ENCODE peak calls at places on chromosome 12, in five cellular contexts. One of them, this sample, is unnamed.

GRCh38 chr12:104280703-104281458 is 22.7 kb upstream of the EID3 start:
- DNase-seq in iPS DF 6.9: no peak
- DNase-seq in adipocyte: peak; percentile 92
- DNase-seq in breast epithelium: no peak
- DNase-seq in adrenal gland: peak; percentile 69
- DNase-seq in this sample: no peak

GRCh38 chr12:96397756-96398421 is 2.4 kb downstream of the CDK17 start:
- DNase-seq in breast epithelium: no peak
- DNase-seq in adipocyte: peak; percentile 67
- DNase-seq in iPS DF 6.9: no peak
- DNase-seq in adrenal gland: no peak
- DNase-seq in this sample: no peak

GRCh38 chr12:109554761-109555160 is 18.5 kb downstream of the MMAB start:
- DNase-seq in iPS DF 6.9: no peak
- DNase-seq in adrenal gland: no peak
- DNase-seq in adipocyte: no peak
- DNase-seq in breast epithelium: no peak
- DNase-seq in this sample: no peak

GRCh38 chr12:6478406-6478805 is 7.9 kb upstream of the VAMP1 start:
- DNase-seq in breast epithelium: no peak
- DNase-seq in iPS DF 6.9: no peak
- DNase-seq in adipocyte: no peak
- DNase-seq in adrenal gland: no peak
- DNase-seq in this sample: no peak

GRCh38 chr12:87163122-87163521 is 866.1 kb downstream of the C12orf50 start:
- DNase-seq in adipocyte: no peak
- DNase-seq in adrenal gland: no peak
- DNase-seq in iPS DF 6.9: no peak
- DNase-seq in breast epithelium: no peak
- DNase-seq in this sample: no peak

GRCh38 chr12:71710276-71711125 is 24.6 kb downstream of the TMEM19 start:
- DNase-seq in adipocyte: peak; percentile 70
- DNase-seq in breast epithelium: no peak
- DNase-seq in iPS DF 6.9: no peak
- DNase-seq in adrenal gland: no peak
- DNase-seq in this sample: no peak

GRCh38 chr12:46963977-46964376 is 115.4 kb upstream of the PCED1B start:
- DNase-seq in adrenal gland: peak; percentile 79
- DNase-seq in adipocyte: peak; percentile 63
- DNase-seq in iPS DF 6.9: no peak
- DNase-seq in breast epithelium: peak; percentile 60
- DNase-seq in this sample: no peak

GRCh38 chr12:98425859-98426258 is 89.5 kb upstream of the TMPO start:
- DNase-seq in breast epithelium: no peak
- DNase-seq in iPS DF 6.9: no peak
- DNase-seq in adipocyte: no peak
- DNase-seq in adrenal gland: no peak
- DNase-seq in this sample: no peak

GRCh38 chr12:104063712-104064030 is 660 bp upstream of the HCFC2 start:
- DNase-seq in breast epithelium: no peak
- DNase-seq in adipocyte: no peak
- DNase-seq in adrenal gland: no peak
- DNase-seq in iPS DF 6.9: no peak
- DNase-seq in this sample: no peak

GRCh38 chr12:41437578-41437977 is 249.5 kb downstream of the PDZRN4 start:
- DNase-seq in adrenal gland: no peak
- DNase-seq in breast epithelium: no peak
- DNase-seq in adipocyte: no peak
- DNase-seq in iPS DF 6.9: no peak
- DNase-seq in this sample: no peak

GRCh38 chr12:55718020-55718419 is 2.2 kb upstream of the RDH5 start:
- DNase-seq in adrenal gland: no peak
- DNase-seq in adipocyte: no peak
- DNase-seq in breast epithelium: peak; percentile 64
- DNase-seq in iPS DF 6.9: no peak
- DNase-seq in this sample: no peak

GRCh38 chr12:88309546-88309945 is 167.4 kb downstream of the TMTC3 start:
- DNase-seq in adrenal gland: no peak
- DNase-seq in breast epithelium: no peak
- DNase-seq in adipocyte: peak; percentile 55
- DNase-seq in iPS DF 6.9: no peak
- DNase-seq in this sample: no peak

GRCh38 chr12:106073179-106073578 is 65.6 kb downstream of the NUAK1 start:
- DNase-seq in breast epithelium: no peak
- DNase-seq in iPS DF 6.9: no peak
- DNase-seq in adrenal gland: no peak
- DNase-seq in adipocyte: no peak
- DNase-seq in this sample: no peak

GRCh38 chr12:108839011-108839889 is 18.1 kb downstream of the SSH1 start:
- DNase-seq in adrenal gland: peak; percentile 84
- DNase-seq in breast epithelium: peak; percentile 80
- DNase-seq in iPS DF 6.9: no peak
- DNase-seq in adipocyte: peak; percentile 94
- DNase-seq in this sample: peak; percentile 96

GRCh38 chr12:25433581-25434325 is 119.3 kb downstream of the LMNTD1 start:
- DNase-seq in adrenal gland: no peak
- DNase-seq in iPS DF 6.9: no peak
- DNase-seq in breast epithelium: no peak
- DNase-seq in adipocyte: peak; percentile 49
- DNase-seq in this sample: no peak

GRCh38 chr12:111056618-111057521 is 136.5 kb upstream of the MYL2 start:
- DNase-seq in iPS DF 6.9: no peak
- DNase-seq in adipocyte: no peak
- DNase-seq in adrenal gland: no peak
- DNase-seq in breast epithelium: no peak
- DNase-seq in this sample: no peak

GRCh38 chr12:129819391-129819790 is 84.4 kb downstream of the TMEM132D start:
- DNase-seq in breast epithelium: no peak
- DNase-seq in adrenal gland: no peak
- DNase-seq in iPS DF 6.9: no peak
- DNase-seq in adipocyte: no peak
- DNase-seq in this sample: no peak

GRCh38 chr12:109885616-109886015 is 5.3 kb upstream of the GLTP start:
- DNase-seq in iPS DF 6.9: no peak
- DNase-seq in breast epithelium: no peak
- DNase-seq in adrenal gland: no peak
- DNase-seq in adipocyte: no peak
- DNase-seq in this sample: no peak

GRCh38 chr12:50271724-50272247 is 11.5 kb downstream of the LIMA1 start:
- DNase-seq in breast epithelium: no peak
- DNase-seq in iPS DF 6.9: no peak
- DNase-seq in adipocyte: peak; percentile 64
- DNase-seq in adrenal gland: no peak
- DNase-seq in this sample: no peak

GRCh38 chr12:67690656-67691055 is 42.1 kb downstream of the DYRK2 start:
- DNase-seq in adrenal gland: no peak
- DNase-seq in adipocyte: no peak
- DNase-seq in iPS DF 6.9: no peak
- DNase-seq in breast epithelium: no peak
- DNase-seq in this sample: no peak

GRCh38 chr12:58364389-58365086 is 423.2 kb downstream of the ATP23 start:
- DNase-seq in iPS DF 6.9: no peak
- DNase-seq in adrenal gland: no peak
- DNase-seq in adipocyte: peak; percentile 96
- DNase-seq in breast epithelium: no peak
- DNase-seq in this sample: no peak

GRCh38 chr12:62813031-62813829 is 121.7 kb downstream of the PPM1H start:
- DNase-seq in adipocyte: peak; percentile 90
- DNase-seq in breast epithelium: no peak
- DNase-seq in adrenal gland: peak; percentile 77
- DNase-seq in iPS DF 6.9: peak; percentile 60
- DNase-seq in this sample: peak; percentile 77

GRCh38 chr12:69262264-69262974 is 23.1 kb downstream of the CPSF6 start:
- DNase-seq in adrenal gland: no peak
- DNase-seq in adipocyte: no peak
- DNase-seq in breast epithelium: no peak
- DNase-seq in iPS DF 6.9: no peak
- DNase-seq in this sample: no peak

GRCh38 chr12:53983580-53984572 is 1.1 kb upstream of the HOXC10 start:
- DNase-seq in breast epithelium: no peak
- DNase-seq in adrenal gland: no peak
- DNase-seq in iPS DF 6.9: no peak
- DNase-seq in adipocyte: no peak
- DNase-seq in this sample: no peak

GRCh38 chr12:132787877-132788276 is 26.2 kb upstream of the ANKLE2 start:
- DNase-seq in iPS DF 6.9: no peak
- DNase-seq in breast epithelium: no peak
- DNase-seq in adrenal gland: no peak
- DNase-seq in adipocyte: no peak
- DNase-seq in this sample: no peak
- H3K36me3 ChIP-seq in iPS DF 6.9: peaks cover 22% of the 10 kb centered on the region
- H3K36me3 ChIP-seq in breast epithelium: peaks cover 7% of the 10 kb centered on the region
- H3K36me3 ChIP-seq in adrenal gland: no peaks in the 10 kb centered on the region
- H3K36me3 ChIP-seq in adipocyte: peaks cover 73% of the 10 kb centered on the region
- H3K36me3 ChIP-seq in this sample: peaks cover 68% of the 10 kb centered on the region

GRCh38 chr12:10147714-10148403 is 17.9 kb upstream of the CLEC7A start:
- DNase-seq in breast epithelium: no peak
- DNase-seq in iPS DF 6.9: no peak
- DNase-seq in adipocyte: no peak
- DNase-seq in adrenal gland: no peak
- DNase-seq in this sample: no peak
- H3K4me1 ChIP-seq in breast epithelium: no peaks in the 10 kb centered on the region
- H3K4me1 ChIP-seq in iPS DF 6.9: no peaks in the 10 kb centered on the region
- H3K4me1 ChIP-seq in adipocyte: peaks cover 7% of the 10 kb centered on the region
- H3K4me1 ChIP-seq in adrenal gland: no peaks in the 10 kb centered on the region
- H3K4me1 ChIP-seq in this sample: peaks cover under 1% of the 10 kb centered on the region

GRCh38 chr12:32705783-32706182 is 26.7 kb downstream of the DNM1L start:
- DNase-seq in adrenal gland: no peak
- DNase-seq in iPS DF 6.9: no peak
- DNase-seq in adipocyte: no peak
- DNase-seq in breast epithelium: no peak
- DNase-seq in this sample: no peak
- H3K36me3 ChIP-seq in adrenal gland: no peaks in the 10 kb centered on the region
- H3K36me3 ChIP-seq in iPS DF 6.9: peaks cover under 1% of the 10 kb centered on the region
- H3K36me3 ChIP-seq in adipocyte: peaks cover 59% of the 10 kb centered on the region
- H3K36me3 ChIP-seq in breast epithelium: peaks cover 3% of the 10 kb centered on the region
- H3K36me3 ChIP-seq in this sample: peaks cover 18% of the 10 kb centered on the region

DNA sequence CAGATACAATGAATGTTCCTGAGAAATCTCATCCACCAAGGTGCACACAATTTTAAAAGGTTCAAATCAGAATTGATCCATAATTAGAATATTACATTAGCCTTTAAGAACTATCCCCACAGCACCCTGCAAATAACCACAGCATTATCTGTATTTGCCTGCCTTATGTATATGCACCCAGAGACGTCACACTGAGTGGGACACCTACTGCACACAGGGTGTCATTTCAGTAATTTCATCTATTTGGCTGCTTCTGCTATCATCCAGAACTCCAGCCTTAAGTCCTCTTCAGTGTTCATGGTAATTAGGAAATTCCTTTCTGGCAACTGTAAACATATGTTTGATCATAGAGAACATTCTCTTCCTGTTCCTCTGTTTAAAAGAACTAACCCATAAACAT is 298.4 kb downstream of the SYT1 start:
- DNase-seq in adrenal gland: no peak
- DNase-seq in adipocyte: peak; percentile 16
- DNase-seq in breast epithelium: no peak
- DNase-seq in iPS DF 6.9: no peak
- DNase-seq in this sample: no peak
- H3K4me1 ChIP-seq in adrenal gland: no peaks in the 10 kb centered on the region
- H3K4me1 ChIP-seq in adipocyte: no peaks in the 10 kb centered on the region
- H3K4me1 ChIP-seq in breast epithelium: no peaks in the 10 kb centered on the region
- H3K4me1 ChIP-seq in iPS DF 6.9: no peaks in the 10 kb centered on the region
- H3K4me1 ChIP-seq in this sample: no peaks in the 10 kb centered on the region

GRCh38 chr12:20588057-20588456 is 107.1 kb upstream of the SLCO1C1 start:
- DNase-seq in iPS DF 6.9: no peak
- DNase-seq in breast epithelium: no peak
- DNase-seq in adipocyte: no peak
- DNase-seq in adrenal gland: peak; percentile 79
- DNase-seq in this sample: no peak

GRCh38 chr12:20596036-20596435 is 99.1 kb upstream of the SLCO1C1 start:
- DNase-seq in adrenal gland: no peak
- DNase-seq in adipocyte: no peak
- DNase-seq in breast epithelium: no peak
- DNase-seq in iPS DF 6.9: no peak
- DNase-seq in this sample: no peak

DNA sequence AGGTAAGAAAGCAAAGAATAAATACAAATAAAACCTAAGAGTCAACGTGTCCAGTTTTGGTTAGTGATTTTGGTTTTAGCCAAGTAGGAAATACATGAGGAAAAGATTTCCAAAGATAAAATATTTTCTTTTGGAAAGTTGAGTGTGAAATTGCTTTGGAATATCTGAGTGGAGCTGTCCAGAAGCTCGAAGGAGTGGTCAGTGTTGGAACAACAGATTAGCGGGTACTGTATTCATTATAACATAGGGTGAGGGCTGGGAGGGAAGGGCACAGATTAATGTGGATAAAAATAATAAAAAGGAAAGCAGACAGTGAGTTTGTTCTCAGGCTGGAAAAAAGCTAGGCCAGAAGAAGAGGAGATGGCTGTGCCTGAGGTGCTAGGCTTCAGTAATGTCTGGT is 101.5 kb upstream of the SLCO1C1 start:
- DNase-seq in adrenal gland: no peak
- DNase-seq in iPS DF 6.9: no peak
- DNase-seq in breast epithelium: no peak
- DNase-seq in adipocyte: no peak
- DNase-seq in this sample: no peak
- H3K36me3 ChIP-seq in adrenal gland: no peaks in the 10 kb centered on the region
- H3K36me3 ChIP-seq in iPS DF 6.9: no peaks in the 10 kb centered on the region
- H3K36me3 ChIP-seq in breast epithelium: no peaks in the 10 kb centered on the region
- H3K36me3 ChIP-seq in adipocyte: no peaks in the 10 kb centered on the region
- H3K36me3 ChIP-seq in this sample: no peaks in the 10 kb centered on the region

DNA sequence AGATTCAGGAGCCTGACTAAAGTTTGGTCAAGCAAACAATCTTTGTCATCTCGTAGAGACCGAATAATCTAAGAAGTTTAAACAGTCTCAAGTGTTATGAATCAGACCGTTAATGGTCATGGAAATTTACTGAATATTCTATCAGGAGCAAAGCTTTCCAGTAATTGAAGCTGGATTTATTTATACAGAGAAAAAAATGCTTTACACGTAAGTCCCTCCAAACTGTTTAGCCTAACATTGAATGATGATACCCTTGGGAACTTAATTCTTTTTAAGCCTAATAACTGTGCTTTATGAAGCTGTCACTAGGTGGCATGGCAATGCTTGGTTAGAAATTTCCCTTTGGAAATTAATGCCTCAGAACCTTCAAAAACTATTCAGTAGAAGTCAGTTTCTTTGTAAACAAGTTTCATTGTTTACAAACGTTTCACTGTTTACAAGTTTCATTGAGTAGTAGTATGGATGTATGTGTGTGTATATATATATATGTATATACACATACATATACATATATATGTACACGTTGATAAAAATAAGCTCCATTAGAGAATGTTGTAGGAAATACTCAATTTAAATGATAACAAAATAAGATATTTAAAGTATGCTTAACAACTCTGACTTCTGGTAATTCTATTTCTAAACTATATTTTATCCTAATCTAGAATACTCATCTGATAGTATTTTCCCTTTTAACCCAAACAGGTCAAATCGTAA is 32.1 kb downstream of the DEPDC4 start:
- DNase-seq in adrenal gland: no peak
- DNase-seq in adipocyte: peak; percentile 80
- DNase-seq in iPS DF 6.9: peak; percentile 11
- DNase-seq in breast epithelium: no peak
- DNase-seq in this sample: no peak
- H3K4me1 ChIP-seq in adrenal gland: peaks cover 5% of the 10 kb centered on the region
- H3K4me1 ChIP-seq in adipocyte: peaks cover 9% of the 10 kb centered on the region
- H3K4me1 ChIP-seq in iPS DF 6.9: no peaks in the 10 kb centered on the region
- H3K4me1 ChIP-seq in breast epithelium: no peaks in the 10 kb centered on the region
- H3K4me1 ChIP-seq in this sample: no peaks in the 10 kb centered on the region